ENCODE peak calls at places on chromosomes 3 and 15, in six cellular contexts. O is kidney, S is AG04450, A is uterus, K is cardiac muscle cell, W is HL-60. Z is an unnamed sample.

GRCh38 chr3:146166450-146167222 is 5.7 kb upstream of the PLOD2 start:
- DNase-seq in O (no peak), S (no peak), A (no peak), K (peak; percentile 78), W (no peak), Z (no peak)

GRCh38 chr3:27311400-27311799 is 57.8 kb downstream of the NEK10 start:
- DNase-seq in O (no peak), S (peak; percentile 70), A (no peak), K (peak; percentile 54), W (no peak), Z (no peak)

GRCh38 chr15:48112242-48112641 is 8.5 kb upstream of the SLC24A5 start:
- DNase-seq in O (no peak), S (no peak), A (no peak), K (peak; percentile 29), W (peak; percentile 9), Z (no peak)

GRCh38 chr3:13633176-13633575 is 84.3 kb downstream of the FBLN2 start:
- DNase-seq in O (no peak), S (no peak), A (no peak), K (no peak), W (no peak), Z (no peak)

GRCh38 chr15:94838281-94838680 is 606.9 kb downstream of the MCTP2 start:
- DNase-seq in O (no peak), S (no peak), A (no peak), K (no peak), W (no peak), Z (no peak)

GRCh38 chr3:177905173-177905894 is 630.9 kb upstream of the KCNMB2 start:
- DNase-seq in O (no peak), S (peak; percentile 82), A (no peak), K (peak; percentile 93), W (no peak), Z (no peak)

GRCh38 chr3:69850849-69851248 is 111.6 kb downstream of the MITF start:
- DNase-seq in O (no peak), S (no peak), A (no peak), K (no peak), W (no peak), Z (no peak)

GRCh38 chr3:12754315-12754714 is 4.7 kb downstream of the TMEM40 start:
- DNase-seq in O (no peak), S (no peak), A (no peak), K (no peak), W (no peak), Z (no peak)

GRCh38 chr3:181698263-181698944 is 13.3 kb upstream of the SOX2 start:
- DNase-seq in O (no peak), S (no peak), A (no peak), K (no peak), W (no peak), Z (no peak)

GRCh38 chr15:48644827-48645557 is 517 bp downstream of the FBN1 start:
- DNase-seq in O (peak; percentile 89), S (no peak), A (peak; percentile 62), K (peak; percentile 77), W (no peak), Z (peak; percentile 78)

GRCh38 chr3:110414851-110415250 is 656.8 kb upstream of the NECTIN3 start:
- DNase-seq in O (no peak), S (peak; percentile 41), A (no peak), K (peak; percentile 64), W (no peak), Z (no peak)

GRCh38 chr15:33234019-33234418 is 39.5 kb upstream of the FMN1 start:
- DNase-seq in O (no peak), S (no peak), A (no peak), K (peak; percentile 49), W (no peak), Z (no peak)

GRCh38 chr3:197494366-197495058 is 61.3 kb downstream of the BDH1 start:
- DNase-seq in O (no peak), S (no peak), A (no peak), K (no peak), W (no peak), Z (no peak)

GRCh38 chr15:70636540-70637165 is 126.7 kb downstream of the UACA start:
- DNase-seq in O (no peak), S (no peak), A (no peak), K (peak; percentile 47), W (peak; percentile 92), Z (no peak)

GRCh38 chr3:172415323-172415722 is 32.9 kb downstream of the GHSR start:
- DNase-seq in O (no peak), S (no peak), A (no peak), K (no peak), W (no peak), Z (no peak)

GRCh38 chr15:92011611-92012367 is 158.3 kb downstream of the SLCO3A1 start:
- DNase-seq in O (no peak), S (no peak), A (no peak), K (peak; percentile 6), W (no peak), Z (no peak)

GRCh38 chr3:112531358-112531781 is 30.4 kb downstream of the ATG3 start:
- DNase-seq in O (no peak), S (peak; percentile 6), A (no peak), K (peak; percentile 70), W (no peak), Z (no peak)

GRCh38 chr3:191141728-191142127 is 57.3 kb upstream of the OSTN start:
- DNase-seq in O (no peak), S (peak; percentile 24), A (no peak), K (peak; percentile 70), W (no peak), Z (no peak)

GRCh38 chr3:88003115-88003755 is 55.6 kb downstream of the CGGBP1 start:
- DNase-seq in O (no peak), S (peak; percentile 8), A (no peak), K (peak; percentile 76), W (peak; percentile 36), Z (no peak)

GRCh38 chr3:87997298-87997697 is 61.5 kb downstream of the CGGBP1 start:
- DNase-seq in O (no peak), S (no peak), A (no peak), K (no peak), W (peak; percentile 63), Z (no peak)

GRCh38 chr3:87997966-87998365 is 60.8 kb downstream of the CGGBP1 start:
- DNase-seq in O (no peak), S (no peak), A (no peak), K (no peak), W (no peak), Z (no peak)

GRCh38 chr3:88002448-88002847 is 56.4 kb downstream of the CGGBP1 start:
- DNase-seq in O (no peak), S (no peak), A (no peak), K (no peak), W (no peak), Z (no peak)

DNA sequence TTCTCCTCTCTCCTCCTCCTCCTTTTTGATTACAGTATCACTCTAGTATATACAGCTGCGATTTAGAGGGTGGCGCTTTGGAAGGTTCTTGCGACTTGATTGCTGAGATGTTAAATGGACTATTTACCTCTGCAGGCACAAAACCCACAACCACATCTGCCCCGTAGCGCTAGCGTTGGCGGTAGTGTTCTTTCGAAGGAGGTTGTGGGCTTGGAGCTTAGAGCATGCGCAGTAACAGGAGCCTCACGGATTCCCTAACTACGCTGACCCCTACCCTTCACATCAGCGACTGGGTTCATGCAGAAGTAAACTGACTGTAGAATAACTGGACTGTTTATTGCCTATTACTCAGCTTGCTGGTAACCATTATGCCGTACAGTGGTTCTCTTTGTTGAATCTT is 58.0 kb downstream of the CGGBP1 start:
- DNase-seq in O (no peak), S (no peak), A (no peak), K (peak; percentile 43), W (peak; percentile 5), Z (no peak)
- H3K4me3 ChIP-seq in O (no peak overlapping the region), S (peak overlapping the region; percentile 8), A (no peak overlapping the region), K (peak overlapping the region; percentile 11), W (no peak overlapping the region), Z (peak overlapping the region; percentile 16)

DNA sequence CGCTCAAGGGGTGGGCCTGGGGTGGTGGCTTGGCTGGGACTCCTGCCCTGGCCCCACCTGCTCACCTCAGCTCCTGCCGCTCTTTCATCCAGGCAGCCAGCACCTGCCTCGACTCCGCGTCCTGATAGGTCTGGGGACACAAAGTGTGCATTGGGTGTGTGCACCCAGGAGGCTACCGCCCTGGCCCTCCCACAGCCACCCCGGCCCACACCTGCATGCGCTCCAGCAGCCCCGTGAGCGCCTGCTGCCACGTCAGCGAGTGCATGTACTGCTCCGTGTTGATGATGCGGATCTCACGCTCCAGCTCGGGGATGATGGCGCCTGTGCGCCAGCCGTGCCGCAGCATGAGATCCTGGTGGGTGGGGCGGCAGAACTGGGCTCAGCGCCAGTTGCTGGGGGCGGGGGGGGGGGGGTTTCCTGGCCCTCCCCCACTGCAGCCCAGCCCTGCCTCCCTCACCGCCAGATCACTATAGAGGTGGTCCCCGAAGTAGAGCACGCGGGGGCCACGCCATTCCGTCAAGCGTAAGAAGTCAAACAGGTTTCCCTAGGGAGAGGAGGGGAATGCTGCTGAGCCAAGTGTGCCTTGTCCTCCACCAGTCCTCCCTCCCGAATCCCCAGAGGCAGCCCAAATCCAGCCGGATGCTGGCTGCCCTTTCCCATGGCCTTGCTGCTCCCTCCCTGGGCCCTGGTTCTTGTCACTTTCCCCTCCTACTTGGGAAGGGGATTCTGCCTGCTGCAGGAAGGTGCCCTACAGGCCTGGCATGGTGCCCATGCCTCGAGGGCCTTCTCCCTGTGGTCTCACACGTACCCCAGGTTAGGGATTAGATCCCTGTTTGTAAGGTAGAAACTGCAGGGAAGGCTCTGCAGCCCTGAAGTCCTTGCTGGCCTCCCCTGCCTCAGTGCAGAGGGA is 8.7 kb downstream of the NT5DC2 start:
- DNase-seq in O (peak; percentile 90), S (no peak), A (peak; percentile 41), K (no peak), W (no peak), Z (peak; percentile 74)
- H3K4me3 ChIP-seq in O (no peak overlapping the region), S (no peak overlapping the region), A (no peak overlapping the region), K (no peak overlapping the region), W (no peak overlapping the region), Z (no peak overlapping the region)

DNA sequence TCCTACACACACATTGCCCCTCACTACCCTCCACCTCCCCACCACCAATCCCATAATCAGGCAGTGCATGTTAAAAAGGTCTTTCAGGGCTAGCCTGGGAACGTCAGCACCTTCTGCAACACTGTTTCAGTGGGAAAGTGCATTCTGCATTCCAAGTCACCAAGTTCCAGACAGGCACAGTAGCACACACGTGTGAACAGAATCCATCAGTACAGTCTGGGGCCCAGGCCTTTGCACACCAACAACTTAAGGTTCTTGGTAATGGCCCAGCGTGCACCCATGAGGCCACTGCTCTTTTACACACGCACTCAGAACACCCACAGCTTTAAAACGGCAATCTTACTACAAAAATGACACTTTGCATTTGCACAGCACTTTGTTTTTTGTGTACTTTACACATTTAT is 1.2 kb downstream of the ANXA2 start:
- DNase-seq in O (no peak), S (no peak), A (no peak), K (no peak), W (no peak), Z (no peak)
- H3K4me3 ChIP-seq in O (peak overlapping the region; percentile 85), S (peak overlapping the region; percentile 96), A (peak overlapping the region; percentile 87), K (peak overlapping the region; percentile 56), W (no peak overlapping the region), Z (peak overlapping the region; percentile 61)

GRCh38 chr3:153623834-153624233 is 461.8 kb downstream of the RAP2B start:
- DNase-seq in O (no peak), S (no peak), A (no peak), K (no peak), W (no peak), Z (no peak)
- H3K4me3 ChIP-seq in O (no peak overlapping the region), S (no peak overlapping the region), A (no peak overlapping the region), K (no peak overlapping the region), W (no peak overlapping the region), Z (no peak overlapping the region)